ENCODE peak calls at places on chromosomes 2 and 18, in six cellular contexts. V, N, C, T, E and O are unnamed samples.

GRCh38 chr2:241413929-241414580 is 58.0 kb downstream of the FARP2 start:
- DNase-seq in V (no peak), N (no peak), C (no peak), T (no peak), E (no peak), O (no peak)

GRCh38 chr2:52423111-52423510 is 1344.5 kb upstream of the CHAC2 start:
- DNase-seq in V (no peak), N (no peak), C (no peak), T (no peak), E (no peak), O (no peak)

GRCh38 chr2:64730551-64731305 is 77.0 kb upstream of the SERTAD2 start:
- DNase-seq in V (peak; percentile 72), N (peak; percentile 86), C (peak; percentile 59), T (peak; percentile 54), E (peak; percentile 6), O (peak; percentile 51)

GRCh38 chr2:218485986-218486667 is 67.2 kb downstream of the VIL1 start:
- DNase-seq in V (no peak), N (no peak), C (no peak), T (no peak), E (no peak), O (no peak)

GRCh38 chr2:196234672-196235071 is 63.3 kb upstream of the STK17B start:
- DNase-seq in V (no peak), N (no peak), C (no peak), T (no peak), E (peak; percentile 15), O (no peak)

GRCh38 chr2:23491622-23492336 is 106.8 kb downstream of the KLHL29 start:
- DNase-seq in V (no peak), N (no peak), C (no peak), T (no peak), E (no peak), O (no peak)

GRCh38 chr2:30164131-30164925 is 17.5 kb downstream of the YPEL5 start:
- DNase-seq in V (no peak), N (no peak), C (no peak), T (no peak), E (no peak), O (no peak)

GRCh38 chr18:22459491-22459890 is 41.8 kb upstream of the CTAGE1 start:
- DNase-seq in V (no peak), N (no peak), C (no peak), T (no peak), E (no peak), O (no peak)

GRCh38 chr2:64410673-64411072 is 43.3 kb upstream of the LGALSL start:
- DNase-seq in V (no peak), N (no peak), C (no peak), T (no peak), E (no peak), O (no peak)

GRCh38 chr2:174145827-174146226 is 102.5 kb downstream of the OLA1 start:
- DNase-seq in V (no peak), N (no peak), C (no peak), T (no peak), E (no peak), O (no peak)

GRCh38 chr2:467543-467891 is 179.6 kb upstream of the ALKAL2 start:
- DNase-seq in V (no peak), N (no peak), C (no peak), T (no peak), E (no peak), O (no peak)

GRCh38 chr2:17757321-17757720 is 3.4 kb downstream of the GEN1 start:
- DNase-seq in V (no peak), N (no peak), C (no peak), T (no peak), E (no peak), O (no peak)

GRCh38 chr2:25912851-25913695 is 34.8 kb upstream of the ASXL2 start:
- DNase-seq in V (no peak), N (no peak), C (no peak), T (peak; percentile 32), E (no peak), O (no peak)

GRCh38 chr2:24083567-24084385 is 858 bp downstream of the TP53I3 start:
- DNase-seq in V (peak; percentile 57), N (peak; percentile 88), C (no peak), T (peak; percentile 91), E (no peak), O (peak; percentile 96)

GRCh38 chr2:181779288-181779871 is 99.1 kb upstream of the NEUROD1 start:
- DNase-seq in V (no peak), N (no peak), C (no peak), T (no peak), E (no peak), O (no peak)

GRCh38 chr2:2852015-2852777 is 521.1 kb upstream of the MYT1L start:
- DNase-seq in V (no peak), N (no peak), C (no peak), T (no peak), E (no peak), O (no peak)

GRCh38 chr2:217249086-217249485 is 389.2 kb upstream of the TNP1 start:
- DNase-seq in V (no peak), N (no peak), C (no peak), T (no peak), E (no peak), O (no peak)
- H3K27ac ChIP-seq in V (no peak overlapping the region), N (no peak overlapping the region), C (peak overlapping the region; percentile 53), T (no peak overlapping the region), E (no peak overlapping the region), O (peak overlapping the region; percentile 63)

GRCh38 chr18:2905802-2906521 is 59.2 kb downstream of the EMILIN2 start:
- DNase-seq in V (no peak), N (peak; percentile 30), C (peak; percentile 83), T (peak; percentile 46), E (peak; percentile 32), O (peak; percentile 82)

GRCh38 chr18:2907459-2908145 is 60.8 kb downstream of the EMILIN2 start:
- DNase-seq in V (no peak), N (no peak), C (no peak), T (no peak), E (no peak), O (no peak)

GRCh38 chr18:2908946-2909335 is 62.1 kb downstream of the EMILIN2 start:
- DNase-seq in V (no peak), N (no peak), C (no peak), T (no peak), E (no peak), O (no peak)

GRCh38 chr18:2908166-2908945 is 61.5 kb downstream of the EMILIN2 start:
- DNase-seq in V (no peak), N (no peak), C (no peak), T (no peak), E (no peak), O (no peak)

GRCh38 chr18:2906522-2907458 is 60.0 kb downstream of the EMILIN2 start:
- DNase-seq in V (peak; percentile 36), N (peak; percentile 33), C (peak; percentile 68), T (peak; percentile 69), E (peak; percentile 51), O (peak; percentile 59)
- H3K4me3 ChIP-seq in V (peak overlapping the region; percentile 64), N (peak overlapping the region; percentile 16), C (peak overlapping the region; percentile 66), T (peak overlapping the region; percentile 72), E (peak overlapping the region; percentile 52), O (peak overlapping the region; percentile 75)

DNA sequence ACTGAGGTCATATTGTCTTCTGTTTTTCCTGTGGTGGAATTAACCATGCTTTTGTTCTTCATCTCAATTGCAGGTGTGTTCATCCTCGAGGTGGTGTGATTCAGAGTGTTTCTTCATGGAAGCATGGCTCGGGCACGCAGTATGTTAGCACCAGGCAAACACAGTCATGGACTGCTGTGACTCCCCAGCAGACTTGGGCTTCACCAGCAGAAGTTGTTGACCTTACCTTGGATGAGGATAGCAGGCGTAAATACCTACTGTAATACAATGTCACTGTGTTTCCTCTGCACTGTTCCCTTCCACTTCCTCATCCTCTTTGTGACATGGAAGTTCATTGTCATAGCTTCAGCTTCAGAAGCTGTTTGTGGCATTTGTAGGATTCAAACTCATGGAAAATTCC is 158.7 kb downstream of the HAUS1 start:
- DNase-seq in V (no peak), N (no peak), C (no peak), T (no peak), E (no peak), O (no peak)
- H3K4me1 ChIP-seq in V (no peaks in the 10 kb centered on the region), N (no peaks in the 10 kb centered on the region), C (peaks cover 3% of the 10 kb centered on the region), T (peaks cover 9% of the 10 kb centered on the region), E (no peaks in the 10 kb centered on the region), O (peaks cover 21% of the 10 kb centered on the region)

GRCh38 chr2:240254337-240255164 is 114.1 kb upstream of the OTOS start:
- DNase-seq in V (no peak), N (no peak), C (peak; percentile 22), T (no peak), E (no peak), O (peak; percentile 34)
- H3K27ac ChIP-seq in V (no peak overlapping the region), N (peak overlapping the region; percentile 15), C (no peak overlapping the region), T (no peak overlapping the region), E (no peak overlapping the region), O (peak overlapping the region; percentile 6)

GRCh38 chr2:84880645-84881521 is at the start of gene TRABD2A:
- DNase-seq in V (peak; percentile 77), N (no peak), C (peak; percentile 65), T (peak; percentile 67), E (peak; percentile 47), O (peak; percentile 69)
- H3K4me3 ChIP-seq in V (peak within 1 kb of the TSS; percentile 80), N (peak within 1 kb of the TSS; percentile 4), C (peak within 1 kb of the TSS; percentile 39), T (peak within 1 kb of the TSS; percentile 73), E (peak within 1 kb of the TSS; percentile 68), O (peak within 1 kb of the TSS; percentile 64)

DNA sequence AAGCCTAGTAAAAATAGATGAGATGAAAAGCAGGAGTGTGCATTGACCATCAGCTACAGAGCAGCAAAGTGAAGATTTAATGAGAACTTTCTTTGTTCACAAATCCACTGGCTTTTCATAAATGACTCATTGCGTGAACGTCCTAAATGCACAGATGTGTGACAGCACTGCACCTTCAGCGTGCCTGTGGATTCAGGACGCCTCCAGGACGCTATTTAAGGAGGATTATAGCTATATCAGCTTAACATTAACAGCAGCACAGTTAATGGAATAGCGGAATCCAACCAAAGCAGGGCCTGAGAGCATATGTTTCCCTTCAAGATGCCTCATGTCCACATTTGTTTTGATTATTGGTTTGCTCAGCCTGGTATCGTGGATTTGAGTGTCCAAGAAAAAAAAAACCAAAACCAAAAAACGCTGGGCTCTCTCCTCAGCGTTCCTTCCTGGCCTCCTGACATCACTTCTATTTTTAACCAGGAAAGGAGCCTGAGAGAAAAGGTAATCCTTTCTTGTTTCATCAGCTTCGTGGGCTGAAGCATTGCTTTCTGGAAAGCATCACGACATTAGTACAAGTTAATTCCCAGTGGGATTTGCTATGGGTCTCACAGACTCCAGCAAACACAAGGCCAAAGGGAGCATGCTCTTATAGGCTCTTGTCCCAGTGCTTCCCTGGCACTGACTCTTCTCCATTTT is 447.0 kb upstream of the SMIM21 start:
- DNase-seq in V (no peak), N (no peak), C (no peak), T (no peak), E (no peak), O (no peak)
- H3K4me1 ChIP-seq in V (no peaks in the 10 kb centered on the region), N (no peaks in the 10 kb centered on the region), C (peaks cover 1% of the 10 kb centered on the region), T (no peaks in the 10 kb centered on the region), E (no peaks in the 10 kb centered on the region), O (no peaks in the 10 kb centered on the region)

GRCh38 chr2:150520887-150521664 is 33.6 kb upstream of the RND3 start:
- DNase-seq in V (no peak), N (no peak), C (no peak), T (no peak), E (no peak), O (no peak)
- H3K27ac ChIP-seq in V (no peak overlapping the region), N (no peak overlapping the region), C (no peak overlapping the region), T (no peak overlapping the region), E (no peak overlapping the region), O (no peak overlapping the region)